ENCODE peak calls at places on chromosomes 1 and 21, in ten cellular contexts. V, L, X, I, C, Y, U, J, O and T are unnamed samples.

GRCh38 chr1:223081181-223081994 is 61.7 kb downstream of the TLR5 start:
- DNase-seq in C (peak; percentile 90), V (peak; percentile 80), X (peak; percentile 94), O (peak; percentile 95), U (peak; percentile 95), L (peak; percentile 93), Y (peak; percentile 81), J (peak; percentile 97), I (peak; percentile 56), T (peak; percentile 82)

GRCh38 chr1:152034654-152035405 is 2.0 kb downstream of the S100A11 start:
- DNase-seq in C (peak; percentile 89), Y (peak; percentile 84), V (peak; percentile 43), L (peak; percentile 78), O (no peak), U (peak; percentile 76), I (no peak), J (peak; percentile 86), X (no peak), T (peak; percentile 73)

GRCh38 chr21:27300770-27301169 is 333.9 kb upstream of the ADAMTS5 start:
- DNase-seq in O (no peak), C (peak; percentile 33), V (no peak), X (no peak), Y (no peak), J (no peak), U (no peak), I (no peak), L (no peak), T (no peak)

GRCh38 chr21:24829397-24829796 is 777.9 kb downstream of the MRPL39 start:
- DNase-seq in I (no peak), U (no peak), V (no peak), Y (no peak), X (no peak), J (no peak), L (no peak), C (no peak), O (no peak), T (no peak)

GRCh38 chr1:162383091-162383490 is 1.6 kb downstream of the C1orf226 start:
- DNase-seq in L (no peak), U (no peak), V (no peak), I (no peak), X (no peak), Y (no peak), J (no peak), C (no peak), O (peak; percentile 26), T (no peak)

GRCh38 chr1:5394111-5394510 is 598.1 kb downstream of the NPHP4 start:
- DNase-seq in V (no peak), Y (peak; percentile 12), L (peak; percentile 1), O (no peak), X (no peak), J (no peak), I (no peak), C (no peak), U (peak; percentile 11), T (no peak)

GRCh38 chr1:204619721-204620120 is 65.8 kb downstream of the LRRN2 start:
- DNase-seq in Y (no peak), L (no peak), C (no peak), I (no peak), U (no peak), X (no peak), J (no peak), O (no peak), V (no peak), T (no peak)

GRCh38 chr1:247156787-247157232 is 15.0 kb downstream of the ZNF124 start:
- DNase-seq in V (no peak), O (no peak), C (peak; percentile 10), I (no peak), U (no peak), L (no peak), X (no peak), J (peak; percentile 38), Y (no peak), T (no peak)

GRCh38 chr1:91729621-91730348 is 156.2 kb downstream of the TGFBR3 start:
- DNase-seq in V (no peak), L (no peak), U (no peak), J (no peak), X (no peak), O (no peak), I (no peak), Y (peak; percentile 23), C (no peak), T (no peak)
- TF ChIP-seq CTCF in V (no peak), L (no peak), U (no peak), J (no peak), X (no peak), O (no peak), I (no peak), Y (no peak), C (no peak), T (no peak)

GRCh38 chr1:69645477-69645876 is 77.8 kb downstream of the LRRC7 start:
- DNase-seq in O (no peak), C (no peak), X (no peak), L (no peak), U (no peak), J (no peak), I (no peak), Y (no peak), V (no peak), T (no peak)

GRCh38 chr1:69651656-69652055 is 83.9 kb downstream of the LRRC7 start:
- DNase-seq in Y (no peak), U (no peak), C (no peak), I (no peak), X (no peak), J (no peak), V (no peak), O (no peak), L (no peak), T (no peak)

GRCh38 chr1:69648486-69648885 is 80.8 kb downstream of the LRRC7 start:
- DNase-seq in Y (peak; percentile 3), X (no peak), O (no peak), U (no peak), J (no peak), L (no peak), C (peak; percentile 32), I (no peak), V (no peak), T (no peak)

GRCh38 chr1:69649383-69649782 is 81.7 kb downstream of the LRRC7 start:
- DNase-seq in C (no peak), L (no peak), Y (no peak), J (no peak), X (no peak), V (no peak), U (no peak), I (no peak), O (no peak), T (no peak)
- TF ChIP-seq CTCF in C (no peak), L (no peak), Y (no peak), J (no peak), X (no peak), V (no peak), U (no peak), I (no peak), O (no peak), T (no peak)

GRCh38 chr1:187999973-188000372 is 1171.2 kb downstream of the PLA2G4A start:
- DNase-seq in X (no peak), C (no peak), O (no peak), U (no peak), J (no peak), Y (no peak), V (no peak), I (no peak), L (no peak), T (no peak)
- TF ChIP-seq CTCF in X (no peak), C (no peak), O (no peak), U (no peak), J (no peak), Y (no peak), V (no peak), I (no peak), L (no peak), T (no peak)

GRCh38 chr1:43938383-43938782 is 4.8 kb downstream of the ARTN start:
- DNase-seq in X (no peak), I (no peak), J (no peak), C (no peak), O (peak; percentile 18), Y (no peak), L (no peak), V (no peak), U (no peak), T (no peak)

GRCh38 chr1:43935711-43936427 is 2.3 kb downstream of the ARTN start:
- DNase-seq in J (no peak), O (no peak), X (peak; percentile 79), Y (no peak), C (no peak), V (no peak), U (peak; percentile 48), L (no peak), I (no peak), T (peak; percentile 49)

GRCh38 chr1:43936470-43937151 is 3.0 kb downstream of the ARTN start:
- DNase-seq in Y (peak; percentile 27), C (peak; percentile 26), L (no peak), V (no peak), X (peak; percentile 62), O (peak; percentile 65), J (no peak), U (peak; percentile 66), I (no peak), T (peak; percentile 63)

GRCh38 chr1:43937179-43937865 is 3.7 kb downstream of the ARTN start:
- DNase-seq in X (no peak), L (no peak), V (no peak), I (no peak), C (no peak), Y (no peak), J (peak; percentile 27), O (peak; percentile 47), U (no peak), T (no peak)

GRCh38 chr1:43938892-43939587 is 5.4 kb downstream of the ARTN start:
- DNase-seq in C (no peak), X (no peak), O (peak; percentile 46), J (no peak), Y (no peak), V (no peak), L (no peak), U (no peak), I (no peak), T (no peak)
- TF ChIP-seq CTCF in C (no peak), X (no peak), O (no peak), J (no peak), Y (no peak), V (no peak), L (no peak), U (no peak), I (no peak), T (no peak)

GRCh38 chr1:203440780-203441179 is 34.8 kb upstream of the PRELP start:
- DNase-seq in C (peak; percentile 70), U (peak; percentile 32), I (no peak), V (peak; percentile 86), X (no peak), L (peak; percentile 87), Y (no peak), J (peak; percentile 39), O (peak; percentile 95), T (peak; percentile 48)
- TF ChIP-seq CTCF in C (peak; percentile 60), U (no peak), I (no peak), V (peak; percentile 78), X (no peak), L (peak; percentile 34), Y (no peak), J (peak; percentile 28), O (peak; percentile 69), T (peak; percentile 49)